ENCODE peak calls at places on chromosomes 12 and 14, in seven cellular contexts. X is ovary, U is heart right ventricle, C is MM.1S, R is GM23338, F is fibroblast of lung, Y is aorta. B is an unnamed sample.

GRCh38 chr12:57896437-57897201 is 44.7 kb upstream of the ATP23 start:
- DNase-seq in X (peak; percentile 89), U (peak; percentile 87), C (peak; percentile 31), R (peak; percentile 78), F (peak; percentile 86), Y (peak; percentile 88), B (no peak)

GRCh38 chr12:120677765-120678473 is 9.0 kb upstream of the MLEC start:
- DNase-seq in X (no peak), U (peak; percentile 59), C (no peak), R (no peak), F (no peak), Y (no peak), B (no peak)

GRCh38 chr14:50530358-50530757 is 2.0 kb downstream of the MAP4K5 start:
- DNase-seq in X (no peak), U (no peak), C (no peak), R (no peak), F (peak; percentile 47), Y (no peak), B (no peak)

GRCh38 chr14:100078997-100079561 is 13.9 kb downstream of the EVL start:
- DNase-seq in X (no peak), U (no peak), C (peak; percentile 14), R (peak; percentile 63), F (peak; percentile 39), Y (no peak), B (peak; percentile 79)

GRCh38 chr14:100440207-100440631 is 117.1 kb downstream of the SLC25A47 start:
- DNase-seq in X (peak; percentile 79), U (peak; percentile 33), C (no peak), R (peak; percentile 78), F (peak; percentile 51), Y (no peak), B (peak; percentile 6)

GRCh38 chr14:99564903-99565259 is 39.1 kb downstream of the CCDC85C start:
- DNase-seq in X (no peak), U (no peak), C (no peak), R (no peak), F (no peak), Y (no peak), B (no peak)

GRCh38 chr14:51846631-51847488 is 13.6 kb upstream of the GNG2 start:
- DNase-seq in X (no peak), U (peak; percentile 61), C (peak; percentile 58), R (peak; percentile 93), F (peak; percentile 60), Y (no peak), B (peak; percentile 86)

GRCh38 chr14:38336298-38336697 is 80.4 kb upstream of the CLEC14A start:
- DNase-seq in X (no peak), U (no peak), C (no peak), R (no peak), F (no peak), Y (no peak), B (no peak)

GRCh38 chr14:27181304-27181703 is 583.5 kb upstream of the NOVA1 start:
- DNase-seq in X (no peak), U (no peak), C (no peak), R (no peak), F (no peak), Y (no peak), B (no peak)

GRCh38 chr12:88393017-88393767 is 187.1 kb downstream of the KITLG start:
- DNase-seq in X (no peak), U (no peak), C (peak; percentile 44), R (peak; percentile 79), F (no peak), Y (no peak), B (no peak)

GRCh38 chr12:64006211-64006610 is 161.7 kb downstream of the SRGAP1 start:
- DNase-seq in X (no peak), U (no peak), C (no peak), R (no peak), F (no peak), Y (no peak), B (no peak)

GRCh38 chr14:52052289-52052943 is 16.4 kb downstream of the NID2 start:
- DNase-seq in X (peak; percentile 53), U (no peak), C (no peak), R (no peak), F (peak; percentile 90), Y (no peak), B (no peak)

GRCh38 chr12:31228811-31229792 is 96.8 kb downstream of the SINHCAF start:
- DNase-seq in X (no peak), U (peak; percentile 35), C (no peak), R (no peak), F (no peak), Y (no peak), B (no peak)

GRCh38 chr12:52630104-52630500 is 11.7 kb upstream of the KRT73 start:
- DNase-seq in X (no peak), U (no peak), C (no peak), R (no peak), F (no peak), Y (no peak), B (no peak)

GRCh38 chr12:56833780-56834179 is 70.7 kb downstream of the HSD17B6 start:
- DNase-seq in X (no peak), U (no peak), C (no peak), R (no peak), F (no peak), Y (no peak), B (no peak)

GRCh38 chr12:98399532-98399931 is 115.9 kb upstream of the TMPO start:
- DNase-seq in X (no peak), U (no peak), C (peak; percentile 40), R (peak; percentile 58), F (peak; percentile 63), Y (no peak), B (peak; percentile 40)

GRCh38 chr14:99565383-99565782 is 38.6 kb downstream of the CCDC85C start:
- DNase-seq in X (no peak), U (no peak), C (no peak), R (no peak), F (no peak), Y (no peak), B (no peak)

GRCh38 chr12:91852646-91853045 is 293.0 kb downstream of the BTG1 start:
- DNase-seq in X (no peak), U (no peak), C (no peak), R (no peak), F (peak; percentile 65), Y (no peak), B (no peak)

GRCh38 chr12:63036974-63037335 is 102.0 kb upstream of the PPM1H start:
- DNase-seq in X (no peak), U (no peak), C (no peak), R (no peak), F (no peak), Y (no peak), B (no peak)

GRCh38 chr12:123780956-123781355 is 18.9 kb downstream of the DNAH10 start:
- DNase-seq in X (no peak), U (no peak), C (no peak), R (no peak), F (no peak), Y (no peak), B (no peak)

GRCh38 chr12:98725481-98726247 is 80.6 kb downstream of the APAF1 start:
- DNase-seq in X (peak; percentile 51), U (no peak), C (peak; percentile 52), R (peak; percentile 75), F (peak; percentile 73), Y (no peak), B (no peak)

GRCh38 chr14:75986439-75986765 is 839 bp downstream of the IFT43 start:
- DNase-seq in X (no peak), U (no peak), C (no peak), R (no peak), F (no peak), Y (no peak), B (no peak)

GRCh38 chr12:13379531-13379930 is 183.0 kb downstream of the EMP1 start:
- DNase-seq in X (no peak), U (no peak), C (no peak), R (no peak), F (no peak), Y (no peak), B (no peak)

DNA sequence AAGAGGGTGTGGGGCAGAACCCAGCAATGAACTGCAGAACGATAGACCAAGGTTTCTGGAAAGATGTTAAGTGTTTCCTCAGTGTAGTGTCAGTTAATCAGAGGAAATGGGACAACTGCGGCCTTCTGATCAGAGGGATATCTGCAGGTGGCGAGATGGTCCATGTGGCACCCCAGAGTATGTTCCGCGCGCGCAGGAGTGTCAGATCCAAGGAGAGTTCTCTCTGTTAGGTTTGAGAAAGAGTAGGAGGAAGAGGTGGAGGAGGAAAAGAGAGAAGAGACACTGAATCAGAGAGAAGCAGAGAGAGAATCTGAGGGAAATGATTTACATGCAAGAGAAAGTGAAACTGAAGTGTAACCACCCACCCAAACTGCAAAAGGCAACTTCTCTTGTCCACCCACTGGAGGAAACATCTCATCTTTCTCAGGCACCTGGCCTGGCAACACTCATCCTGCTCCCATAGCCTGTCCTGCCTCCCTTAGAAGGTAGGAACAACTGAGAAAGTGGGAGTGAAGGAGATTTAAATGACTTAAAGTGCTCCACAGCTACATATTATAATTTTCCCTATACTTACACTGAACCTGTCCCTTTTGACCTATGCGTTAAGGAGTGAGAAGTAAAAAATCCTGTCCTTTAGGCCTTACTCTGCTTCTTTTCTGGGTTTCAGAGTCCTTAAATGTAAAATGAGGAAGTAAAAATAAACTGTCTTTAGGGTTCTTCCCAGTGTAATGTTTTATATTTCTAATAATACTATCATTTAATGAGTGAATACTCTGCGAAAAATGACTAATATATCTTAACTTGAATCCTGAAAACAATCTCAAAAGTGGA is 6.8 kb upstream of the TESPA1 start:
- DNase-seq in X (no peak), U (no peak), C (peak; percentile 52), R (no peak), F (no peak), Y (no peak), B (no peak)
- H3K4me1 ChIP-seq in X (peaks cover 4% of the 10 kb centered on the region), U (peaks cover 26% of the 10 kb centered on the region), C (peaks cover 22% of the 10 kb centered on the region), R (no peaks in the 10 kb centered on the region), F (no peaks in the 10 kb centered on the region), Y (no peaks in the 10 kb centered on the region), B (peaks cover 38% of the 10 kb centered on the region)

GRCh38 chr14:60153996-60154395 is 11.2 kb downstream of the DHRS7 start:
- DNase-seq in X (no peak), U (no peak), C (no peak), R (no peak), F (no peak), Y (no peak), B (no peak)

GRCh38 chr14:60151715-60152114 is 13.5 kb downstream of the DHRS7 start:
- DNase-seq in X (peak; percentile 49), U (peak; percentile 51), C (no peak), R (no peak), F (peak; percentile 80), Y (peak; percentile 81), B (peak; percentile 54)
- H3K27ac ChIP-seq in X (no peak overlapping the region), U (peak overlapping the region; percentile 86), C (no peak overlapping the region), R (no peak overlapping the region), F (peak overlapping the region; percentile 63), Y (no peak overlapping the region), B (peak overlapping the region; percentile 67)

GRCh38 chr14:65826946-65827345 is 414.4 kb downstream of the FUT8 start:
- DNase-seq in X (no peak), U (no peak), C (no peak), R (no peak), F (no peak), Y (no peak), B (no peak)
- H3K36me3 ChIP-seq in X (no peaks in the 10 kb centered on the region), U (no peaks in the 10 kb centered on the region), C (no peaks in the 10 kb centered on the region), R (no peaks in the 10 kb centered on the region), F (no peaks in the 10 kb centered on the region), Y (no peaks in the 10 kb centered on the region), B (no peaks in the 10 kb centered on the region)

DNA sequence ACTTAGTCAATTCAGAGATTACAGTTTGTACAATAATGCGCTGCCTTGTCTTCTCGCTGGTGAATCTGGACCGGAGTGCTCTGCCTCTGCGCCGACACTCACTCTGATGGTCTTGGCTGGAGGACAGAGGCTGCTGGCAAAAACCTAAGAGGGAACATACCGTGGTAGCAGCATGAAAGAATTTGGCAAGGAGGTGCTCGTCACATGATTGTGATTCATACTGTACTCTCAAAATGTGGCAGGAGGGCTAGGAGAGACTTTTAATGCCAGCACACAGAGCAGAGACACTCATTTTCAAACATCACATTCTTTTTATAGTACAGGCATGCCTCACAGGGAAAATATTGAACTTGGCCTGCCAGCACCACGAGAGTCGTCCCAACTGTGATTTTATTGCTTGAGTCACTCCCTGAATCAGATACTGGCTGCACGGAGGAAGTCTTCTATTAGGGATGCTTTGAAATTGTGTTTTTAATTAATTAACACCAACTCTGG is 67.8 kb downstream of the HMGA2 start:
- DNase-seq in X (peak; percentile 73), U (peak; percentile 82), C (no peak), R (no peak), F (peak; percentile 99), Y (peak; percentile 89), B (no peak)
- H3K4me1 ChIP-seq in X (no peaks in the 10 kb centered on the region), U (peaks cover 20% of the 10 kb centered on the region), C (no peaks in the 10 kb centered on the region), R (peaks cover 48% of the 10 kb centered on the region), F (peaks cover 32% of the 10 kb centered on the region), Y (no peaks in the 10 kb centered on the region), B (no peaks in the 10 kb centered on the region)